ENCODE peak calls at places on chromosomes 5 and 9, in ten cellular contexts. R is suprapubic skin, W is body of pancreas, Y is transverse colon, S is prostate gland, X is spleen, K is ovary, J is sigmoid colon, H is A549, B is stomach. F is an unnamed sample.

GRCh38 chr9:89022071-89022721 is 30.9 kb downstream of the S1PR3 start:
- DNase-seq in R (no peak), W (peak; percentile 39), Y (no peak), S (peak; percentile 81), X (no peak), K (no peak), J (no peak), H (no peak), B (peak; percentile 86), F (no peak)

GRCh38 chr9:3804148-3804547 is 278.3 kb upstream of the RFX3 start:
- DNase-seq in R (no peak), W (no peak), Y (no peak), S (no peak), X (no peak), K (no peak), J (no peak), H (no peak), B (no peak), F (no peak)

GRCh38 chr5:56507348-56507930 is 274.3 kb upstream of the ANKRD55 start:
- DNase-seq in R (no peak), W (peak; percentile 23), Y (peak; percentile 17), S (no peak), X (no peak), K (no peak), J (no peak), H (no peak), B (no peak), F (no peak)

GRCh38 chr5:169243651-169244422 is 57.1 kb downstream of the SLIT3 start:
- DNase-seq in R (no peak), W (no peak), Y (no peak), S (no peak), X (no peak), K (no peak), J (no peak), H (no peak), B (no peak), F (no peak)

GRCh38 chr9:136955202-136955942 is 3.3 kb downstream of the LCN12 start:
- DNase-seq in R (no peak), W (no peak), Y (no peak), S (no peak), X (peak; percentile 63), K (no peak), J (no peak), H (no peak), B (no peak), F (no peak)

GRCh38 chr5:60943624-60944023 is 1.2 kb downstream of the ERCC8 start:
- DNase-seq in R (no peak), W (no peak), Y (no peak), S (no peak), X (no peak), K (no peak), J (no peak), H (no peak), B (no peak), F (no peak)

GRCh38 chr5:14560091-14560595 is 21.4 kb upstream of the OTULINL start:
- DNase-seq in R (no peak), W (no peak), Y (peak; percentile 70), S (no peak), X (no peak), K (no peak), J (no peak), H (no peak), B (no peak), F (no peak)

GRCh38 chr9:124392855-124393460 is 22.3 kb downstream of the PSMB7 start:
- DNase-seq in R (no peak), W (no peak), Y (no peak), S (no peak), X (no peak), K (no peak), J (no peak), H (peak; percentile 89), B (no peak), F (no peak)

GRCh38 chr9:121886759-121887485 is 206.2 kb downstream of the TTLL11 start:
- DNase-seq in R (peak; percentile 29), W (no peak), Y (no peak), S (peak; percentile 79), X (no peak), K (no peak), J (no peak), H (no peak), B (peak; percentile 39), F (peak; percentile 79)

GRCh38 chr9:129558063-129558550 is 62.8 kb downstream of the C9orf50 start:
- DNase-seq in R (no peak), W (no peak), Y (no peak), S (no peak), X (no peak), K (no peak), J (no peak), H (no peak), B (no peak), F (no peak)

GRCh38 chr9:6703898-6704639 is 53.7 kb upstream of the KDM4C start:
- DNase-seq in R (peak; percentile 82), W (peak; percentile 94), Y (peak; percentile 91), S (peak; percentile 62), X (peak; percentile 96), K (peak; percentile 83), J (peak; percentile 93), H (peak; percentile 94), B (peak; percentile 92), F (peak; percentile 88)
- TF ChIP-seq POLR2A in R (no peak), W (peak; percentile 88), Y (peak; percentile 63), S (peak; percentile 23), X (peak; percentile 67), K (peak; percentile 56), J (peak; percentile 18), H (peak; percentile 90), B (no peak), F (no peak)

GRCh38 chr9:97309260-97309659 is 1.8 kb downstream of the CCDC180 start:
- DNase-seq in R (no peak), W (no peak), Y (no peak), S (no peak), X (no peak), K (no peak), J (no peak), H (no peak), B (no peak), F (no peak)

GRCh38 chr9:97307500-97308163 is at the start of gene CCDC180:
- DNase-seq in R (no peak), W (no peak), Y (no peak), S (no peak), X (peak; percentile 70), K (peak; percentile 71), J (no peak), H (no peak), B (no peak), F (no peak)

GRCh38 chr9:97304586-97304985 is 2.9 kb upstream of the CCDC180 start:
- DNase-seq in R (no peak), W (no peak), Y (no peak), S (no peak), X (no peak), K (no peak), J (no peak), H (no peak), B (no peak), F (no peak)

GRCh38 chr9:97307091-97307490 is 368 bp upstream of the CCDC180 start:
- DNase-seq in R (peak; percentile 87), W (peak; percentile 85), Y (peak; percentile 65), S (peak; percentile 87), X (peak; percentile 85), K (peak; percentile 79), J (no peak), H (no peak), B (peak; percentile 68), F (peak; percentile 85)

GRCh38 chr9:97305501-97306298 is 1.8 kb upstream of the CCDC180 start:
- DNase-seq in R (no peak), W (no peak), Y (no peak), S (no peak), X (no peak), K (no peak), J (no peak), H (no peak), B (no peak), F (no peak)
- H3K27ac ChIP-seq in R (no peak overlapping the region), W (no peak overlapping the region), Y (no peak overlapping the region), S (no peak overlapping the region), X (no peak overlapping the region), K (no peak overlapping the region), J (no peak overlapping the region), H (no peak overlapping the region), B (no peak overlapping the region), F (no peak overlapping the region)

DNA sequence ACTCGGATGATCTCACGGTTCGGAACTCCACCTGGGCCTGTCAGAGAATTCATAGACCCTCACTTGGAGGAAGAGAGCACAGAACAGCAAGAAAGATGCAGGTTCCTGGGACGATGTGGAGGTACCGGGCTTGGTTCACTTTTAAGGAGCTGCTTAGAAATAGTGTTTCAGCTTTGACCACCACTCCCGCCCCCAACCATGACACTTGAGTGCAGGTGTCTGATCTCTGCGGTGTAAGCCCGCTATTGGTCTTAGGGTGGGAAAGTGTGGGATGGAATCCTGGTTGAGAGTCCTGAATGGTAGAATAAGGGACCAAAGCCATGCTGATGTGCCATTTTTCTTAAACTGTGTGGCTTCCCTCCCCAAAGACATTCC is 97.2 kb upstream of the LMX1B start:
- DNase-seq in R (no peak), W (no peak), Y (no peak), S (no peak), X (no peak), K (no peak), J (no peak), H (no peak), B (no peak), F (no peak)
- H3K4me3 ChIP-seq in R (peak overlapping the region; percentile 37), W (no peak overlapping the region), Y (no peak overlapping the region), S (peak overlapping the region; percentile 17), X (no peak overlapping the region), K (no peak overlapping the region), J (no peak overlapping the region), H (peak overlapping the region; percentile 42), B (peak overlapping the region; percentile 39), F (no peak overlapping the region)

DNA sequence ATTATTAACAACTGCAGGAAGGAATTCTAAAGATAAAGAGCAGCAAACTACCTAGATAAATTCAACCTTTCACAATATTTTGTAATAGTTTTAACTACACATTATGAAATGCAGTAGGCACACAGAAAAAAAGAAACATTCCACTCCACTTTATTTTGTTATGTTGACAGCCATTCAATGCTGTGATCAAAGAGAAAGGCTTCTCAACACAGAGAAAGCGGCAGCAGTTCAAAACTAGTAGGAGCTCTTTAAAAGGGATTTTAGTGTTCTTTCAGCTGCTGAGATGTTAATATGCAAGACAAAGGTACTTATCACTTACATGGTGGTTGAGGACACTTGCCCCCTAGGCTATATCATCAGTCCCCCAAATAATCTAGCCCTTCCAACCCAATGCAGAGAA is 11.6 kb downstream of the CEMIP2 start:
- DNase-seq in R (no peak), W (no peak), Y (no peak), S (no peak), X (no peak), K (no peak), J (no peak), H (no peak), B (no peak), F (no peak)
- TF ChIP-seq POLR2A in R (no peak), W (no peak), Y (no peak), S (no peak), X (no peak), K (no peak), J (no peak), H (no peak), B (no peak), F (no peak)

GRCh38 chr5:157383151-157383810 is 76.7 kb upstream of the NIPAL4 start:
- DNase-seq in R (no peak), W (no peak), Y (no peak), S (no peak), X (no peak), K (no peak), J (no peak), H (no peak), B (no peak), F (no peak)
- H3K27ac ChIP-seq in R (no peak overlapping the region), W (no peak overlapping the region), Y (peak overlapping the region; percentile 87), S (peak overlapping the region; percentile 68), X (no peak overlapping the region), K (no peak overlapping the region), J (peak overlapping the region; percentile 88), H (peak overlapping the region; percentile 85), B (no peak overlapping the region), F (peak overlapping the region; percentile 27)

GRCh38 chr5:15604986-15605385 is 105.0 kb downstream of the FBXL7 start:
- DNase-seq in R (no peak), W (no peak), Y (no peak), S (no peak), X (no peak), K (no peak), J (no peak), H (no peak), B (no peak), F (no peak)
- H3K4me3 ChIP-seq in R (no peak overlapping the region), W (no peak overlapping the region), Y (no peak overlapping the region), S (no peak overlapping the region), X (no peak overlapping the region), K (no peak overlapping the region), J (no peak overlapping the region), H (no peak overlapping the region), B (no peak overlapping the region), F (no peak overlapping the region)